ENCODE peak calls at places on chromosome 4, in seven cellular contexts. One of them, this sample, is unnamed.

GRCh38 chr4:14111730-14112171 is 484.2 kb upstream of the BOD1L1 start:
- DNase-seq in left lung: no peak
- DNase-seq in brain microvascular endothelial cell: no peak
- DNase-seq in suprapubic skin: no peak
- DNase-seq in ascending aorta: no peak
- DNase-seq in GM12878: no peak
- DNase-seq in AG04450: no peak
- DNase-seq in this sample: no peak

GRCh38 chr4:6538586-6538985 is 36.4 kb upstream of the MAN2B2 start:
- DNase-seq in left lung: no peak
- DNase-seq in brain microvascular endothelial cell: no peak
- DNase-seq in suprapubic skin: no peak
- DNase-seq in ascending aorta: no peak
- DNase-seq in GM12878: no peak
- DNase-seq in AG04450: no peak
- DNase-seq in this sample: no peak

GRCh38 chr4:26320159-26320452 is 708 bp upstream of the RBPJ start:
- DNase-seq in left lung: no peak
- DNase-seq in brain microvascular endothelial cell: no peak
- DNase-seq in suprapubic skin: no peak
- DNase-seq in ascending aorta: no peak
- DNase-seq in GM12878: peak
- DNase-seq in AG04450: no peak
- DNase-seq in this sample: no peak

GRCh38 chr4:183936047-183936446 is 30.9 kb downstream of the STOX2 start:
- DNase-seq in left lung: no peak
- DNase-seq in brain microvascular endothelial cell: no peak
- DNase-seq in suprapubic skin: no peak
- DNase-seq in ascending aorta: no peak
- DNase-seq in GM12878: no peak
- DNase-seq in AG04450: no peak
- DNase-seq in this sample: no peak

GRCh38 chr4:42768125-42768748 is 111.3 kb upstream of the ATP8A1 start:
- DNase-seq in left lung: no peak
- DNase-seq in brain microvascular endothelial cell: no peak
- DNase-seq in suprapubic skin: no peak
- DNase-seq in ascending aorta: no peak
- DNase-seq in GM12878: no peak
- DNase-seq in AG04450: no peak
- DNase-seq in this sample: no peak

GRCh38 chr4:41268024-41268423 is 11.3 kb downstream of the UCHL1 start:
- DNase-seq in left lung: no peak
- DNase-seq in brain microvascular endothelial cell: no peak
- DNase-seq in suprapubic skin: no peak
- DNase-seq in ascending aorta: no peak
- DNase-seq in GM12878: no peak
- DNase-seq in AG04450: no peak
- DNase-seq in this sample: no peak

GRCh38 chr4:93829531-93830089 is 1.1 kb downstream of the ATOH1 start:
- DNase-seq in left lung: peak
- DNase-seq in brain microvascular endothelial cell: no peak
- DNase-seq in suprapubic skin: no peak
- DNase-seq in ascending aorta: no peak
- DNase-seq in GM12878: no peak
- DNase-seq in AG04450: no peak
- DNase-seq in this sample: no peak

GRCh38 chr4:71212216-71212615 is 126.6 kb upstream of the SLC4A4 start:
- DNase-seq in left lung: no peak
- DNase-seq in brain microvascular endothelial cell: no peak
- DNase-seq in suprapubic skin: no peak
- DNase-seq in ascending aorta: no peak
- DNase-seq in GM12878: no peak
- DNase-seq in AG04450: no peak
- DNase-seq in this sample: no peak

GRCh38 chr4:103443324-103443723 is 245.2 kb upstream of the CENPE start:
- DNase-seq in left lung: no peak
- DNase-seq in brain microvascular endothelial cell: peak
- DNase-seq in suprapubic skin: no peak
- DNase-seq in ascending aorta: no peak
- DNase-seq in GM12878: no peak
- DNase-seq in AG04450: no peak
- DNase-seq in this sample: peak

GRCh38 chr4:27819261-27819660 is 958.6 kb downstream of the STIM2 start:
- DNase-seq in left lung: no peak
- DNase-seq in brain microvascular endothelial cell: no peak
- DNase-seq in suprapubic skin: no peak
- DNase-seq in ascending aorta: no peak
- DNase-seq in GM12878: no peak
- DNase-seq in AG04450: no peak
- DNase-seq in this sample: no peak

GRCh38 chr4:94649381-94650128 is 108.2 kb upstream of the BMPR1B start:
- DNase-seq in left lung: no peak
- DNase-seq in brain microvascular endothelial cell: no peak
- DNase-seq in suprapubic skin: no peak
- DNase-seq in ascending aorta: no peak
- DNase-seq in GM12878: no peak
- DNase-seq in AG04450: no peak
- DNase-seq in this sample: no peak

DNA sequence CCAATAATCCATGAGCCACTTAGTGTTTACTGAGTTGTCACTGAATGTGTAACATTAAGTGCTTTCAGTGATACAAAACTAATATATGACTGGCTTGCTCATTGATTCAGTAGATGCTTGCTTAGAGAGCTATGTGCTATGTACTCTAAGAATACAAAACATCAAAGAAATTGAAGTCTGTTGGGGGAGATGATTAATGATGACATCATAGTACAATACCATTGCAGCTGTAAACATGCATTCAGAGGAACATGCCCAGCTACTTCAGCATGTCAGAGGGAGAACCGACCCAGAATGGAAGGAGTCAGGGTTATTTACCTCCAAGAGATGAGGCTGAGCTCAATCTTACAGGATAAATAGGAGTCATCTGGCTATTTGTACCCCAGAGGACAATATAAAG is 290.7 kb downstream of the TENM3 start:
- DNase-seq in left lung: no peak
- DNase-seq in brain microvascular endothelial cell: peak
- DNase-seq in suprapubic skin: no peak
- DNase-seq in ascending aorta: no peak
- DNase-seq in GM12878: no peak
- DNase-seq in AG04450: no peak
- DNase-seq in this sample: peak
- H3K27ac ChIP-seq in left lung: no peak
- H3K27ac ChIP-seq in brain microvascular endothelial cell: no peak
- H3K27ac ChIP-seq in suprapubic skin: no peak
- H3K27ac ChIP-seq in ascending aorta: no peak
- H3K27ac ChIP-seq in GM12878: no peak
- H3K27ac ChIP-seq in AG04450: no peak
- H3K27ac ChIP-seq in this sample: no peak

DNA sequence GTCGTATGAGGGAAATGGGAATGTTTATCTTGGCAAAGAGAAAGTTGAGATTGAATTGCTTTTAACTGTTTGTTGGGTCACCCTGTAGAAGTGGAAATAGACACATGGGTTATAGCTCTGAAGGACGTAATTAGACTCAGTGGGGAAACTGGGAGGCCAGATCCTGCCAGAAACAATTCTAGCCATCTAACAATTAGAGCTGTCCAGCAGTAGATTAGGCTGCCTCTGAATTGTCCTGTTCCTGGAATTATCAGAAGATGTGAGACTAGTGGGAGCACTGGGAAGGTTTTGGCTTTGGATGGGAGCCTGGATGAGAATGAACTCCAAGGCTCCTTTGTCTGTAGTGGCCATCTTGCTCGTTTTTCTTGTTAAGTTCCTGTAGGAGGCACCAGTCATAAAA is 61.9 kb upstream of the IGFBP7 start:
- DNase-seq in left lung: no peak
- DNase-seq in brain microvascular endothelial cell: no peak
- DNase-seq in suprapubic skin: no peak
- DNase-seq in ascending aorta: no peak
- DNase-seq in GM12878: no peak
- DNase-seq in AG04450: no peak
- DNase-seq in this sample: no peak
- TF ChIP-seq CTCF in left lung: no peak
- TF ChIP-seq CTCF in brain microvascular endothelial cell: no peak
- TF ChIP-seq CTCF in suprapubic skin: no peak
- TF ChIP-seq CTCF in ascending aorta: no peak
- TF ChIP-seq CTCF in GM12878: no peak
- TF ChIP-seq CTCF in AG04450: no peak
- TF ChIP-seq CTCF in this sample: no peak

GRCh38 chr4:154417358-154417673 is 74.3 kb downstream of the DCHS2 start:
- DNase-seq in left lung: no peak
- DNase-seq in brain microvascular endothelial cell: no peak
- DNase-seq in suprapubic skin: no peak
- DNase-seq in ascending aorta: no peak
- DNase-seq in GM12878: no peak
- DNase-seq in AG04450: no peak
- DNase-seq in this sample: no peak
- H3K27ac ChIP-seq in left lung: no peak
- H3K27ac ChIP-seq in brain microvascular endothelial cell: no peak
- H3K27ac ChIP-seq in suprapubic skin: no peak
- H3K27ac ChIP-seq in ascending aorta: no peak
- H3K27ac ChIP-seq in GM12878: no peak
- H3K27ac ChIP-seq in AG04450: no peak
- H3K27ac ChIP-seq in this sample: no peak

GRCh38 chr4:148261861-148262260 is 180.4 kb downstream of the NR3C2 start:
- DNase-seq in left lung: no peak
- DNase-seq in brain microvascular endothelial cell: no peak
- DNase-seq in suprapubic skin: no peak
- DNase-seq in ascending aorta: no peak
- DNase-seq in GM12878: no peak
- DNase-seq in AG04450: no peak
- DNase-seq in this sample: no peak

GRCh38 chr4:148259841-148260240 is 182.4 kb downstream of the NR3C2 start:
- DNase-seq in left lung: no peak
- DNase-seq in brain microvascular endothelial cell: no peak
- DNase-seq in suprapubic skin: no peak
- DNase-seq in ascending aorta: no peak
- DNase-seq in GM12878: no peak
- DNase-seq in AG04450: no peak
- DNase-seq in this sample: no peak

GRCh38 chr4:148263127-148263526 is 179.1 kb downstream of the NR3C2 start:
- DNase-seq in left lung: no peak
- DNase-seq in brain microvascular endothelial cell: no peak
- DNase-seq in suprapubic skin: no peak
- DNase-seq in ascending aorta: no peak
- DNase-seq in GM12878: no peak
- DNase-seq in AG04450: no peak
- DNase-seq in this sample: no peak

GRCh38 chr4:148254818-148255366 is 187.3 kb downstream of the NR3C2 start:
- DNase-seq in left lung: no peak
- DNase-seq in brain microvascular endothelial cell: no peak
- DNase-seq in suprapubic skin: no peak
- DNase-seq in ascending aorta: no peak
- DNase-seq in GM12878: no peak
- DNase-seq in AG04450: no peak
- DNase-seq in this sample: no peak

DNA sequence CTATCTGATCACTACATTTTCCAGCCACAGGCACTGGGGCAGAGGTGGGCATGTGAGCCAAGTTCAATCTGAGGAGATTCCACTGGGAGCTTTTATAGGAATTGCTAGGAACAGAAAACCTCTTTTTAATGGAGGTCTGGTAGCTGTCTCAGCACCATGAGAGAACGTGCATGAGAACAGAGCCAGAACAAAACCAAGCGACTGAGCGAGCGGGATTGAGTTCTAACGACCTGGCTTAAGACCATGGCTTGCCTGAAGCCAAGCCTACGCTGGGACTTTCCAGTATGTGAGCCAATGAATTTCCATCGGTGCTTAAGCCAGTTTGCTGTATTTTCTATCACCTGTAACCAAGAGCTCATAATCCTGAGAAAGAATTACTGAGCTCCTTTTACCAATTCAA is 183.7 kb downstream of the NR3C2 start:
- DNase-seq in left lung: no peak
- DNase-seq in brain microvascular endothelial cell: no peak
- DNase-seq in suprapubic skin: no peak
- DNase-seq in ascending aorta: no peak
- DNase-seq in GM12878: no peak
- DNase-seq in AG04450: no peak
- DNase-seq in this sample: no peak
- TF ChIP-seq CTCF in left lung: no peak
- TF ChIP-seq CTCF in brain microvascular endothelial cell: no peak
- TF ChIP-seq CTCF in suprapubic skin: no peak
- TF ChIP-seq CTCF in ascending aorta: no peak
- TF ChIP-seq CTCF in GM12878: no peak
- TF ChIP-seq CTCF in AG04450: no peak
- TF ChIP-seq CTCF in this sample: no peak

DNA sequence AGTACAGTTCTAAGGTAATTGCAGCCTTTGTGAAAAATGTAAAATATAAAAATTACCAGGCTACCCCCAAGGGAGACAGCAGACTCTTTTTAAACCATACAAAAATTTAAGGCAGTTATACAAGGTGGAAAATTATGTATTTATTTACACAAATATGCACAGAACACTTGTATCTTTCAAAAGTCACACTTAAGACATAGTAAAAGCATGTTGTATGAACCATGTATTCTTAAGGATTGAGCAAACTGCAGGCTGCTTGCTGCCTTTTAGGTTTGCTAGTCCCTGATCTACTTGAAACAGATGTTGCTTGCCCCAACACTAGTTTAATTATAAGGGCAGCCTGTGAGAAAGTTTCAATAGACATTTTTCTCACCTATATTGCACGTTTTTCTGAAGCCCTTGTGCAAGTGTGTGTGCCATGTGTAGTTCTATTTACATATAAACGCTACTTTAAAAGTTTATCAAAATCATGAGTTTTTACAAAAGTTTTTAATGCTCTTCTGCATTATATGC is 72.8 kb downstream of the PRSS12 start:
- DNase-seq in left lung: no peak
- DNase-seq in brain microvascular endothelial cell: no peak
- DNase-seq in suprapubic skin: no peak
- DNase-seq in ascending aorta: no peak
- DNase-seq in GM12878: no peak
- DNase-seq in AG04450: no peak
- DNase-seq in this sample: no peak
- H3K27ac ChIP-seq in left lung: no peak
- H3K27ac ChIP-seq in brain microvascular endothelial cell: peak
- H3K27ac ChIP-seq in suprapubic skin: peak
- H3K27ac ChIP-seq in ascending aorta: no peak
- H3K27ac ChIP-seq in GM12878: peak
- H3K27ac ChIP-seq in AG04450: no peak
- H3K27ac ChIP-seq in this sample: no peak

GRCh38 chr4:139085141-139085540 is 69.6 kb downstream of the NOCT start:
- DNase-seq in left lung: no peak
- DNase-seq in brain microvascular endothelial cell: no peak
- DNase-seq in suprapubic skin: no peak
- DNase-seq in ascending aorta: no peak
- DNase-seq in GM12878: no peak
- DNase-seq in AG04450: no peak
- DNase-seq in this sample: no peak
- TF ChIP-seq CTCF in left lung: peak
- TF ChIP-seq CTCF in brain microvascular endothelial cell: peak
- TF ChIP-seq CTCF in suprapubic skin: no peak
- TF ChIP-seq CTCF in ascending aorta: no peak
- TF ChIP-seq CTCF in GM12878: peak
- TF ChIP-seq CTCF in AG04450: peak
- TF ChIP-seq CTCF in this sample: peak